ENCODE peak calls at places on chromosome 6, in four cellular contexts. X is breast epithelium, Z is GM23248, D is NT2/D1. A is an unnamed sample.

GRCh38 chr6:149903938-149904611 is 6.2 kb upstream of the RAET1E start:
- DNase-seq in X (no peak), Z (no peak), D (no peak), A (no peak)

GRCh38 chr6:155171109-155171746 is 92.6 kb upstream of the CLDN20 start:
- DNase-seq in X (peak; percentile 36), Z (peak; percentile 99), D (no peak), A (peak; percentile 58)

GRCh38 chr6:52547647-52548352 is 29.1 kb downstream of the TRAM2 start:
- DNase-seq in X (no peak), Z (no peak), D (no peak), A (no peak)

GRCh38 chr6:44254201-44254956 is 2.9 kb downstream of the SLC35B2 start:
- DNase-seq in X (no peak), Z (no peak), D (no peak), A (no peak)

GRCh38 chr6:158662607-158663464 is 13.0 kb downstream of the SYTL3 start:
- DNase-seq in X (no peak), Z (no peak), D (no peak), A (no peak)

GRCh38 chr6:127933852-127934840 is 33.3 kb upstream of the THEMIS start:
- DNase-seq in X (no peak), Z (no peak), D (no peak), A (no peak)

GRCh38 chr6:73418081-73418741 is 23.6 kb downstream of the DDX43 start:
- DNase-seq in X (no peak), Z (peak; percentile 3), D (no peak), A (no peak)

GRCh38 chr6:16769986-16770376 is 8.7 kb upstream of the ATXN1 start:
- DNase-seq in X (no peak), Z (peak; percentile 85), D (no peak), A (no peak)

GRCh38 chr6:39223535-39223934 is 5.7 kb downstream of the KCNK5 start:
- DNase-seq in X (no peak), Z (no peak), D (no peak), A (no peak)

GRCh38 chr6:97819680-97820079 is 536.7 kb upstream of the MMS22L start:
- DNase-seq in X (no peak), Z (no peak), D (no peak), A (no peak)

GRCh38 chr6:113004691-113005270 is 657.7 kb downstream of the RFPL4B start:
- DNase-seq in X (no peak), Z (no peak), D (no peak), A (no peak)

DNA sequence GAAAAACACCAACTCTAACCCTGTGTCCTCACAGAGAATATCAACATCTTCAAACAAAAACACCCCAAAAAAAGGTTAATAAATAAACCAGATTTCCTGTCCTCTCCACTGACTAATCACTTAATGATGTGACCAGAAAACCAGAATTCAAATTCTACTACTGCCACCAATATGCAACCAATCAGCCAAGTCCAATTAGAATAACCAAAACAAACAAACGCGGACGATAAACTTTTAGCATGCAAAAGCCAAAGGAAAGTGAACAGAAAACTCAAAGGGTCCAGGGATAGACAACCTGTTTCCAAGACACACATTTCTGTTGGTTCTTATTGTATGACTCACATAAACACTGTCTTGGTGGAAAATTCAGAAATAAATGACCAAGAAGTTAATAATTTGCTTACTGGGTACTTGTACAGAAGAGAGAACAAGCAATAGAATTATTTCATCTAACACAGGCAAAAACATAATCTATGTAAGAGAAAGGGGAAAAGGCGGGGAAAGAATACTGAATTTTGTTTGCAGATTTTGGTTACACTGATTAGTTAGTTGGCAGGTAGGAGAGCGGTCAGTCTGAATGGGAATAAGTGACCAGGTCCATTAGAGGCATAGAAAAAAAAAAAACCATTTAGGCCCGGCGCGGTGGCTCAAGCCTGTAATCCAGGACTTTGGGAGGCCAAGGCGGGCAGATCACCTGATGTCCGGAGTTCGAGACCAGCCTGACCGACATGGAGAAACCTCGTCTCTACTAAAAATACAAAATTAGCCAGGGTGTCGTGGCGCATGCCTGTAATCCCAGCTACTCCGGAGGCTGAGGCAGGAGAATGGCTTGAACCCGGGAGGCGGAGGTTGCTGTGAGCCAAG is 34.1 kb downstream of the HFE start:
- DNase-seq in X (no peak), Z (peak; percentile 15), D (no peak), A (no peak)
- H3K4me3 ChIP-seq in X (no peak overlapping the region), Z (no peak overlapping the region), D (no peak overlapping the region), A (no peak overlapping the region)

GRCh38 chr6:87926072-87926471 is 121.6 kb upstream of the SPACA1 start:
- DNase-seq in X (no peak), Z (no peak), D (no peak), A (no peak)
- H3K4me3 ChIP-seq in X (no peak overlapping the region), Z (no peak overlapping the region), D (no peak overlapping the region), A (no peak overlapping the region)

GRCh38 chr6:28217890-28218289 is 7.2 kb upstream of the ZSCAN9 start:
- DNase-seq in X (no peak), Z (no peak), D (no peak), A (no peak)
- H3K4me3 ChIP-seq in X (no peak overlapping the region), Z (no peak overlapping the region), D (no peak overlapping the region), A (peak overlapping the region; percentile 54)

DNA sequence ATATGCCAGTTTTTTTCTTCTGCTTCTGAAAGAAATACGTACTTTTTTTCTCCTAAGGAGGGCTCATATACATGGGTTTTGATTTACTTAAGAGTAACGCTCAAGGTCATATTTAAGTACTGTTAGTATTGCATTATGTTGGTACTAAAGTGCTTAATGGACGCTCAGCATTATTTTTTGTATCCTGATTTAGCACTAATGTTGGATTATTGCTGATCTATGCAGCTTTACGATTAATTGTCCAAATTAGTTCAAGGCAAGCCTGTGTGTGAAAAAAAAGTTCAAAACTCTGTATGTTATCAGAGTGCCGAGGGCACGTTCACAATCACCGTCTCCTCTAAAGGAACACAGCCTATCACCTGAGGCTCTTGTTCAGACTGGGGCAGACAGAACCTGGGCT is 340.9 kb downstream of the SAMD5 start:
- DNase-seq in X (no peak), Z (no peak), D (no peak), A (no peak)
- H3K4me3 ChIP-seq in X (no peak overlapping the region), Z (no peak overlapping the region), D (no peak overlapping the region), A (no peak overlapping the region)

GRCh38 chr6:37495199-37495913 is 4.3 kb downstream of the CCDC167 start:
- DNase-seq in X (no peak), Z (no peak), D (no peak), A (no peak)
- H3K4me3 ChIP-seq in X (no peak overlapping the region), Z (no peak overlapping the region), D (no peak overlapping the region), A (no peak overlapping the region)

GRCh38 chr6:21264288-21264818 is 329.2 kb upstream of the SOX4 start:
- DNase-seq in X (no peak), Z (no peak), D (no peak), A (no peak)
- H3K4me3 ChIP-seq in X (no peak overlapping the region), Z (no peak overlapping the region), D (no peak overlapping the region), A (no peak overlapping the region)

DNA sequence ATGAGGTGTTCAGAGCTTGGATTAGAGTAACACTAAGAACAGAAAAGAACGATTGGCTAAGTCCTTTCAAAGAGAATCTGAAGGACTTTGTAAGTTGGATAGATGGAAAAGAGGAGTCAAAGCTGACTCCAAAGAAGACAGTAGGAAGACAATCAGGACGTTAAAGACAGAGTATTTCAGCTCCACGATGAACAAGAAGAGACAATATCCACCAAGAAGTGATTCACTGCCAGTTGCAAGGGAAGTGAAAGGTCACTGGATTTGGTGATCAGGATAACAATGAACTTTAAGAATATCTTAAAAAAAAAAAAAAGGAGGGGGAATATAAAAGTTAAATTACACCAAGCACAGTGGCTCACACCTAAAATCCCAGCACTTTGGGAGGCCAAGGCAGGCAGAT is 17.9 kb downstream of the REPS1 start:
- DNase-seq in X (no peak), Z (peak; percentile 36), D (no peak), A (no peak)
- H3K4me3 ChIP-seq in X (no peak overlapping the region), Z (peak overlapping the region; percentile 37), D (no peak overlapping the region), A (no peak overlapping the region)

GRCh38 chr6:37103169-37104039 is 66.5 kb upstream of the PIM1 start:
- DNase-seq in X (peak; percentile 32), Z (peak; percentile 57), D (no peak), A (peak; percentile 65)
- H3K4me3 ChIP-seq in X (peak overlapping the region; percentile 26), Z (peak overlapping the region; percentile 74), D (no peak overlapping the region), A (peak overlapping the region; percentile 62)